ENCODE peak calls at places on chromosomes 13 and 19, in ten cellular contexts. S, O, E, I, J, M, K, F, C and G are unnamed samples.

GRCh38 chr13:66329988-66330429 is 900.1 kb downstream of the PCDH9 start:
- DNase-seq in S (no peak), K (no peak), M (no peak), O (no peak), E (no peak), F (no peak), C (no peak), J (no peak), I (no peak), G (no peak)

GRCh38 chr13:24997367-24997967 is 98.5 kb upstream of the PABPC3 start:
- DNase-seq in M (no peak), J (no peak), I (no peak), K (no peak), F (peak), S (no peak), C (no peak), O (no peak), E (no peak), G (no peak)

GRCh38 chr13:57624565-57625435 is 6.7 kb upstream of the PCDH17 start:
- DNase-seq in J (no peak), E (no peak), M (no peak), I (no peak), F (no peak), C (no peak), K (no peak), O (no peak), S (no peak), G (no peak)

GRCh38 chr19:58332697-58333096 is 5.9 kb downstream of the ZSCAN22 start:
- DNase-seq in O (no peak), K (no peak), J (no peak), E (no peak), F (no peak), S (no peak), C (no peak), I (no peak), M (no peak), G (no peak)

GRCh38 chr19:9494096-9494495 is 4.3 kb downstream of the ZNF560 start:
- DNase-seq in F (no peak), I (no peak), C (no peak), J (no peak), K (no peak), S (no peak), O (no peak), E (no peak), M (no peak), G (no peak)

GRCh38 chr19:29678484-29679106 is 13.3 kb downstream of the PLEKHF1 start:
- DNase-seq in F (no peak), J (no peak), O (no peak), E (peak), I (no peak), K (no peak), C (peak), M (peak), S (peak), G (no peak)

GRCh38 chr19:18340990-18341868 is 831 bp downstream of the PGPEP1 start:
- DNase-seq in C (peak), J (no peak), F (peak), E (peak), I (no peak), K (peak), M (peak), S (peak), O (peak), G (no peak)

GRCh38 chr13:34356686-34357434 is 538.9 kb downstream of the RFC3 start:
- DNase-seq in C (no peak), O (no peak), I (no peak), F (no peak), K (no peak), J (no peak), S (no peak), E (no peak), M (no peak), G (no peak)

GRCh38 chr19:6717441-6717971 is 2.9 kb downstream of the C3 start:
- DNase-seq in J (no peak), F (no peak), E (no peak), C (no peak), O (no peak), I (no peak), S (no peak), M (no peak), K (no peak), G (no peak)

GRCh38 chr19:42683917-42684513 is 56.3 kb downstream of the PSG3 start:
- DNase-seq in J (no peak), M (no peak), I (no peak), O (no peak), F (no peak), E (no peak), S (no peak), C (no peak), K (no peak), G (no peak)

GRCh38 chr13:33323766-33324525 is 38.4 kb upstream of the STARD13 start:
- DNase-seq in F (no peak), M (no peak), I (no peak), O (no peak), K (no peak), J (no peak), S (no peak), C (no peak), E (no peak), G (no peak)

GRCh38 chr19:15371119-15371518 is 8.5 kb downstream of the AKAP8 start:
- DNase-seq in S (no peak), K (no peak), J (no peak), F (no peak), O (no peak), I (no peak), M (peak), E (no peak), C (no peak), G (no peak)

GRCh38 chr19:33310606-33311325 is 8.4 kb upstream of the CEBPA start:
- DNase-seq in M (peak), K (peak), E (no peak), F (no peak), O (no peak), I (no peak), J (no peak), C (peak), S (no peak), G (no peak)

GRCh38 chr13:93646247-93646646 is 419.6 kb downstream of the GPC6 start:
- DNase-seq in S (no peak), E (no peak), F (no peak), O (no peak), C (no peak), J (no peak), M (no peak), K (no peak), I (no peak), G (no peak)

GRCh38 chr13:80084086-80084676 is 256.7 kb downstream of the SPRY2 start:
- DNase-seq in M (no peak), E (no peak), C (no peak), O (no peak), S (no peak), F (no peak), K (no peak), I (no peak), J (no peak), G (no peak)

GRCh38 chr19:49890349-49891311 is 6.1 kb downstream of the IL4I1 start:
- DNase-seq in K (peak), C (no peak), J (no peak), S (peak), M (peak), F (peak), I (no peak), E (no peak), O (peak), G (no peak)

DNA sequence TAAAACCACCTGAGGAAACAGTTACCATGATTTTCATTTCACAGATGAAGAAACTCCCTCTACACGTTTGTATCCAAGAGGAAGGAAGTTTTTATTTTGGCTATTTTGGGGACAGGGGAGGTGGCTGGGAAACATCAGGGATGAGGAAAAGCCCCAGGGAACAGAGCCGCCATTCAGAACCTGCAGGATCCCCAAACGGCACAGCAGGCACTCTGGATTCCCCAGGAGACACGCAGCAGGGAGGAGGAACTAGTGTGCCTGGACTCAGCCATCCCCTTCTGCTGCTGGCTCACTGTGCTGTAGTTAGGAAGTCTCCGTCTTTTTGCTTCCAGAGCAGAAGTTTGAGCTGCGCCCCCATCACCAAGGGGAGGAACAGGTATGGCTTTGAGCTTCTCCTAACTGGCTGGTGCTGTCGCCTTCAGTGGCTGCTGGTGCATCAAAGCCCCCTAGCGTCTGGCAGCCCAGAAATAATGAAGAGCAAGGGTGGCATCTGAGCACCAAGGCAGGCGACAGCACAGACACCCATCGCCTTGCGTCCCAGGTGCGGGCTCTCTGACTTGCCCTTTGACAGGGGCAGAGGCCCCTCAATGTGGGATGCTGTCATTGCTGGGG is 4.2 kb downstream of the NAPA start:
- DNase-seq in M (no peak), E (no peak), O (no peak), C (no peak), J (no peak), S (no peak), F (no peak), K (no peak), I (no peak), G (no peak)
- H3K4me3 ChIP-seq in M (no peak), E (peak), O (no peak), C (peak), J (no peak), S (no peak), F (no peak), K (peak), I (peak), G (no peak)

DNA sequence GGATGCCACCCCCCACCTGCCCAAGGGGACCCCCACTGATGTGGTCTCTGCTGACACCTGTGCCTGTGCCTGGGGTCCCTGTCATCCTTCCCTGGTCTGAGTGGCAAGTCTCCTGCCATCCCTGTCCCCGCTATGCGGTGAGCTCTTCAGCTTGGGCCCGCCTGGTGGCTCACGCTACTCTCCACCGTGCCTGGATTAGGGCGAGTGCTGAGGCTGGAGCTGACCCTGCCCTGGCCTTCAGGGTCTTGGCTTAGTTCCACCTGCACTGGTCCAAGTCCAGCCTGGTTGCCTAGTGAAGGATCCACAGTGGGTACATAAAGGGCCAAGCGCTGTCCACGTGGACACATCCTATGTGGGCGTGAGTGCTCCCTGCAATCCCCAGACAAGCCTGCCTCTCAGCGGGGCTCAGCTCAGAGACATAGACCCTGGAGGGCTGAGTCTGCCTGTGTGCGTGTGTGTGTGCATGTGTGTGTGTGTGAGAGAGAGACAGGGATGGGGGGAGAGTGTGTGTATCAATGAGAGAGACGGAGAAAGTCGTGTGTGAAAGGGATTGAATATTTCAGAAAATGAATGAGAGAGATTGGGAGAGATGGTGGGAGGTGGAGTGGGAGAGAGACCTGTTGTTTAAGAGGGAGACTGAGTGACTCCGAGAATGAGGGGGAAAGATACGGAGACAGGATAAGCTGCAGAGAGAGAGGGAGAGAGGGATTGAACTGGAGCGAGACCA is 22.2 kb downstream of the WTIP start:
- DNase-seq in E (no peak), S (peak), M (no peak), O (no peak), I (no peak), F (no peak), K (no peak), J (no peak), C (no peak), G (no peak)
- H3K4me3 ChIP-seq in E (no peak), S (no peak), M (no peak), O (no peak), I (no peak), F (no peak), K (no peak), J (no peak), C (no peak), G (no peak)

GRCh38 chr13:111219950-111220349 is 100.5 kb upstream of the TEX29 start:
- DNase-seq in M (no peak), E (no peak), C (no peak), J (no peak), S (no peak), O (no peak), K (no peak), F (no peak), I (no peak), G (no peak)
- H3K4me3 ChIP-seq in M (no peak), E (no peak), C (no peak), J (no peak), S (no peak), O (no peak), K (no peak), F (no peak), I (no peak), G (no peak)

DNA sequence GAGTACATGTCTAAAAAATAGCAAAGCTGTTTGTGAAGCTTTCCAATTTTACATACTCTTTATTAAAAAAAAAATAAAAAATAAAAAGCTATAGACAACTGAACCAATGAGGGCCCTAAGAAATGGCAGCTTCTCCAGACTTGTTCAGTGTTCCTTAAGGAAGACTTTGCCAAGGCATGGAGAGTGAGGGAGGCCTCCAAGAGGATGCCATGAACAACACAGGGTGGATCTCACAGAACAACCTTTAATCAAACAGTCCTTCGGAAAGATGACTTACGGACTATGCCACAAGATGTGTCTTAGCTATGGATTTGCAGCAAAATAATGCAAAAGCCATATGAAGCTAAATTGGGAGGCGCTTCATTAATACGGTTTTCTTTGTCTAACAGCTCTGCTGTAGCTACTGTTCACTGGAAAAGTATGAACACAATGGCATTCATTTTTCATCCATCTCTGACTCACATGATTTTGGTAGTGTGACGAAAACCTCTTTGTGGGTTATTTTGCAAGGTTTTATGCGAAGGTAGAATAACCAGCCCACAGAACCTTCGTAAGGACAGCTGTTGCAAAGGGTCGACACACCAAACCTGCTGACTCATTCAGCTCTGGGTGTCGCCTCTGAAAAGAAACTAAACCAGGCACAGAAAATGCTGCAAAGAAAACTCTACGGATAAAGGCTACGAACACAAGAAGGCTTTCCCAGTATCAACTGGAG is 27.7 kb downstream of the EFNB2 start:
- DNase-seq in M (no peak), S (no peak), O (no peak), F (no peak), E (no peak), K (no peak), I (no peak), C (no peak), J (no peak), G (no peak)
- H3K4me3 ChIP-seq in M (no peak), S (no peak), O (no peak), F (no peak), E (peak), K (no peak), I (peak), C (no peak), J (no peak), G (no peak)

GRCh38 chr19:1098177-1099051 is 3.2 kb upstream of the POLR2E start:
- DNase-seq in S (peak), F (no peak), I (no peak), O (no peak), K (peak), M (no peak), C (no peak), J (no peak), E (no peak), G (no peak)

GRCh38 chr19:1103691-1104451 is at the start of gene GPX4:
- DNase-seq in F (peak), M (peak), E (peak), I (peak), S (peak), K (peak), J (peak), O (peak), C (peak), G (peak)

GRCh38 chr19:1102407-1103106 is 1.2 kb upstream of the GPX4 start:
- DNase-seq in C (peak), J (peak), O (peak), I (no peak), E (peak), K (peak), S (peak), F (peak), M (peak), G (no peak)

GRCh38 chr19:1104452-1105216 is 840 bp downstream of the GPX4 start:
- DNase-seq in S (peak), O (peak), M (peak), C (peak), K (peak), E (peak), I (no peak), J (no peak), F (peak), G (peak)

DNA sequence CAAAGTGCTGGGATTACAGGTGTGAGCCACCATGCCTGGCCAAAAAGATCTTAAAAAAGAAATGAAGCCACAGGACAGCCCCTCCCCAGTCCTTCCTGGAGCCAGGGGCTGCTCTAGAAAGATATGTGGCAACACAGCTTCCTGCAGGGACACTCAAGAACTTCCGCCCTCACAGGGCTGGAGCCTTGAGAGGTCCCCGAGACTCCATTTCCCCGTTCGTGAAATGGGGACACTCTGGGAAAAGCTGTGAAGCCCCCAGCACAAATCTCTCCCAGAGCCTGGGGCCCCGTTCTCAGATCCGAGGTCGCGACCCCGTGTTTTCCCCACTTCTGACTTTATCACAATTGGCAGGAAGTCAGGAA is 2.5 kb upstream of the GPX4 start:
- DNase-seq in I (no peak), K (peak), J (no peak), E (peak), S (no peak), C (no peak), F (peak), M (no peak), O (no peak), G (no peak)
- H3K4me3 ChIP-seq in I (peak), K (no peak), J (peak), E (peak), S (no peak), C (no peak), F (no peak), M (no peak), O (no peak), G (peak)

DNA sequence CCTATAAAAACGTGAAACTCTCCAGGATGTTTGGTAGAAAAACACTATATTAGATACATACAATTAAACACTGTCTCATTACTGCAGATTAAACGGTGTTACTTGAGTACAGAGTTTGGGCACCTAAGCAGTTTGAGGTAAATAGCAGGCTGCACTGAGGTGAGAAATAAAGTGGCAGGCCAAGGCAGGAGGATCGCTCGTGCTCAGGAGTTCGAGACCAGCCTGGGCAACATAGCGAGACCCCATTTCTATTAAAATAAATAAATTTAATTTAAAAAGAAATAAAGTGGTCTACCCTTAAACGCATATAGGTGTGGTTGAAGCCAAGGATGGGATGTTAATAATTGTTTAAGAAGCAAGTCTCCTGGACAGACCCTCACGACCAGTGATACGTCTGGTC is 1.2 kb downstream of the PSPC1 start:
- DNase-seq in M (no peak), E (no peak), F (no peak), J (no peak), O (no peak), C (no peak), S (no peak), I (no peak), K (no peak), G (no peak)
- H3K4me3 ChIP-seq in M (peak), E (peak), F (peak), J (peak), O (peak), C (peak), S (peak), I (peak), K (peak), G (peak)

DNA sequence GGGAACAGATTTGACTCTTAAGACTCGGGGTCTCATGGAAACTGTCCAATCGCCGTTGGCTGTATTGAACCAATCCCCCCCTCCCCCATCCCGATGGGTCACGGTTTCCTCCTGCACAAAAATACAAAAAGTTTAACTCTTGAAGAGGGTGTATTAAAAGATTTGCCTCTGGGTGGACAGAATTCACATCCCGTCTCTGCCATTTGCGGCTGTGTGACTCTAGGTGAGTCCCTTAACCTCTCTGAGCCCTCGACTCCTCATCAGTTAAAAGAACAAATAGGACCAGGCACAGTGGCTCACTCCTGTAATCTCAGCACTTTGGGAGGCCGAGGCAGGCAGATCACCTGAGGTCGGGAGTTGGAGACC is 31.3 kb upstream of the FEM1A start:
- DNase-seq in O (no peak), J (no peak), S (no peak), C (no peak), E (no peak), F (no peak), M (no peak), I (no peak), K (no peak), G (no peak)
- H3K4me3 ChIP-seq in O (peak), J (peak), S (peak), C (no peak), E (peak), F (peak), M (no peak), I (peak), K (peak), G (peak)

GRCh38 chr19:40141546-40141945 is 49.7 kb upstream of the MAP3K10 start:
- DNase-seq in M (no peak), K (no peak), O (no peak), E (no peak), I (no peak), J (no peak), F (no peak), C (no peak), S (no peak), G (no peak)

GRCh38 chr19:40147338-40147692 is 43.9 kb upstream of the MAP3K10 start:
- DNase-seq in O (no peak), F (no peak), K (no peak), M (no peak), E (no peak), C (no peak), S (no peak), J (no peak), I (no peak), G (no peak)

GRCh38 chr19:40144947-40145748 is 46.1 kb upstream of the MAP3K10 start:
- DNase-seq in S (no peak), F (no peak), J (no peak), K (no peak), C (no peak), E (no peak), O (no peak), I (no peak), M (no peak), G (no peak)

GRCh38 chr19:40144151-40144550 is 47.1 kb upstream of the MAP3K10 start:
- DNase-seq in M (no peak), E (no peak), S (no peak), K (no peak), C (no peak), F (peak), I (no peak), J (no peak), O (peak), G (no peak)

GRCh38 chr19:40143612-40144011 is 47.6 kb upstream of the MAP3K10 start:
- DNase-seq in C (no peak), M (peak), I (no peak), F (peak), J (no peak), O (peak), S (no peak), K (no peak), E (no peak), G (peak)
- H3K4me3 ChIP-seq in C (no peak), M (no peak), I (no peak), F (no peak), J (peak), O (no peak), S (no peak), K (no peak), E (no peak), G (peak)

GRCh38 chr19:16584825-16585801 is 12.9 kb upstream of the SLC35E1 start:
- DNase-seq in M (no peak), S (no peak), I (no peak), C (no peak), O (no peak), F (no peak), K (no peak), J (no peak), E (no peak), G (no peak)
- H3K4me3 ChIP-seq in M (no peak), S (no peak), I (peak), C (no peak), O (peak), F (peak), K (peak), J (peak), E (peak), G (peak)